ENCODE peak calls at places on chromosomes 12 and 14, in five cellular contexts. D is A549, N is uterus, I is tibial nerve, J is heart left ventricle. P is an unnamed sample.

GRCh38 chr14:93655078-93655750 is 133.1 kb downstream of the PRIMA1 start:
- DNase-seq in I (no peak), J (no peak), N (no peak), D (peak), P (no peak)

GRCh38 chr12:43112101-43112661 is 439.8 kb downstream of the ADAMTS20 start:
- DNase-seq in J (no peak), N (no peak), D (no peak), I (no peak), P (no peak)

GRCh38 chr14:37036669-37037341 is 135.6 kb downstream of the SLC25A21 start:
- DNase-seq in D (no peak), N (no peak), J (no peak), I (no peak), P (no peak)

GRCh38 chr12:101021911-101022388 is 188.1 kb downstream of the SLC5A8 start:
- DNase-seq in N (no peak), D (peak), J (no peak), I (no peak), P (no peak)

GRCh38 chr14:103155013-103155412 is 31.8 kb downstream of the TNFAIP2 start:
- DNase-seq in J (peak), I (peak), N (no peak), D (peak), P (no peak)

GRCh38 chr12:87008785-87009184 is 752.6 kb upstream of the MGAT4C start:
- DNase-seq in J (no peak), N (no peak), I (no peak), D (no peak), P (no peak)

GRCh38 chr12:22856120-22856699 is 231.2 kb downstream of the ETNK1 start:
- DNase-seq in J (no peak), N (no peak), D (peak), I (no peak), P (no peak)

GRCh38 chr14:80202888-80203562 is 8.3 kb downstream of the DIO2 start:
- DNase-seq in I (no peak), J (no peak), D (peak), N (no peak), P (no peak)

GRCh38 chr14:63524537-63525155 is 18.5 kb downstream of the PPP2R5E start:
- DNase-seq in D (no peak), I (no peak), N (no peak), J (no peak), P (no peak)

GRCh38 chr14:25537846-25538455 is 488.0 kb upstream of the STXBP6 start:
- DNase-seq in J (no peak), D (peak), N (no peak), I (no peak), P (no peak)

GRCh38 chr12:122349078-122349477 is 73.4 kb downstream of the CLIP1 start:
- DNase-seq in N (no peak), I (no peak), J (no peak), D (no peak), P (no peak)

GRCh38 chr14:51302319-51303030 is 62.4 kb downstream of the TMX1 start:
- DNase-seq in N (no peak), D (no peak), J (no peak), I (no peak), P (no peak)

GRCh38 chr12:108565976-108566375 is 3.6 kb downstream of the ISCU start:
- DNase-seq in D (peak), J (peak), I (no peak), N (peak), P (no peak)

GRCh38 chr14:94026173-94026885 is at the start of gene OTUB2:
- DNase-seq in D (peak), N (peak), J (peak), I (peak), P (peak)

GRCh38 chr12:74537707-74538385 is at the start of gene ATXN7L3B:
- DNase-seq in D (peak), J (peak), N (peak), I (peak), P (peak)

GRCh38 chr12:87928046-87928445 is 101.2 kb downstream of the C12orf50 start:
- DNase-seq in D (no peak), N (no peak), J (no peak), I (no peak), P (no peak)

GRCh38 chr14:24372701-24373416 is 4.9 kb downstream of the NFATC4 start:
- DNase-seq in I (no peak), J (peak), N (peak), D (no peak), P (no peak)

GRCh38 chr12:124428792-124429281 is 133.9 kb downstream of the RFLNA start:
- DNase-seq in N (no peak), D (no peak), I (no peak), J (no peak), P (no peak)

GRCh38 chr12:130714091-130714590 is 2.0 kb downstream of the RIMBP2 start:
- DNase-seq in J (no peak), I (no peak), N (peak), D (no peak), P (no peak)

GRCh38 chr12:100398307-100398706 is 41.4 kb downstream of the SLC17A8 start:
- DNase-seq in J (no peak), D (no peak), N (no peak), I (no peak), P (no peak)

GRCh38 chr12:96770239-96770780 is 136.7 kb upstream of the NEDD1 start:
- DNase-seq in D (peak), J (no peak), I (no peak), N (no peak), P (no peak)

GRCh38 chr12:87157791-87158190 is 871.4 kb downstream of the C12orf50 start:
- DNase-seq in I (no peak), D (peak), N (no peak), J (no peak), P (no peak)

GRCh38 chr12:131362290-131363211 is 348.3 kb upstream of the SFSWAP start:
- DNase-seq in I (no peak), J (no peak), N (no peak), D (no peak), P (no peak)

GRCh38 chr14:70303528-70304293 is 55.8 kb downstream of the COX16 start:
- DNase-seq in J (no peak), D (no peak), I (no peak), N (no peak), P (no peak)

GRCh38 chr12:47775100-47775911 is 2.3 kb downstream of the SLC48A1 start:
- DNase-seq in J (no peak), N (no peak), D (peak), I (no peak), P (no peak)

GRCh38 chr12:95577820-95578219 is 26.5 kb upstream of the USP44 start:
- DNase-seq in N (no peak), I (no peak), J (no peak), D (no peak), P (no peak)

GRCh38 chr14:91272341-91273272 is 28.1 kb upstream of the GPR68 start:
- DNase-seq in J (no peak), D (no peak), I (no peak), N (no peak), P (no peak)

GRCh38 chr14:99225804-99226203 is 46.2 kb downstream of the BCL11B start:
- DNase-seq in I (no peak), J (no peak), D (no peak), N (no peak), P (no peak)

GRCh38 chr14:100159865-100160533 is 554 bp upstream of the DEGS2 start:
- DNase-seq in J (no peak), N (no peak), I (no peak), D (no peak), P (no peak)

GRCh38 chr12:27801630-27802029 is 21.6 kb upstream of the MANSC4 start:
- DNase-seq in D (no peak), I (no peak), N (no peak), J (no peak), P (no peak)

GRCh38 chr14:70882771-70883492 is 24.3 kb upstream of the PCNX1 start:
- DNase-seq in N (no peak), I (no peak), J (peak), D (no peak), P (no peak)

GRCh38 chr12:43912851-43913250 is 77.0 kb downstream of the TMEM117 start:
- DNase-seq in I (no peak), N (no peak), J (no peak), D (no peak), P (no peak)

GRCh38 chr14:59275668-59276067 is 87.2 kb downstream of the DAAM1 start:
- DNase-seq in I (no peak), J (no peak), D (peak), N (no peak), P (no peak)

GRCh38 chr14:37807722-37808121 is 212.3 kb downstream of the TTC6 start:
- DNase-seq in I (no peak), J (no peak), D (no peak), N (no peak), P (no peak)

GRCh38 chr14:105307052-105307727 is 6.4 kb upstream of the BRF1 start:
- DNase-seq in D (no peak), J (no peak), N (no peak), I (no peak), P (no peak)

GRCh38 chr12:130414381-130414780 is 76.7 kb downstream of the PIWIL1 start:
- DNase-seq in N (no peak), J (no peak), D (no peak), I (no peak), P (no peak)

GRCh38 chr12:75784591-75784990 is 247.0 kb downstream of the PHLDA1 start:
- DNase-seq in D (peak), N (no peak), I (no peak), J (peak), P (no peak)

GRCh38 chr12:105921872-105922669 is 216.7 kb downstream of the NUAK1 start:
- DNase-seq in N (no peak), I (no peak), D (peak), J (peak), P (no peak)

GRCh38 chr14:49593016-49593415 is 5.7 kb upstream of the LRR1 start:
- DNase-seq in I (no peak), N (no peak), D (no peak), J (no peak), P (no peak)
- H3K4me3 ChIP-seq in I (no peak), N (no peak), D (no peak), J (no peak), P (no peak)

GRCh38 chr14:58200480-58200841 is 512 bp downstream of the ACTR10 start:
- DNase-seq in I (no peak), J (no peak), D (no peak), N (no peak), P (no peak)

GRCh38 chr14:58196198-58196597 is 3.8 kb upstream of the ACTR10 start:
- DNase-seq in I (no peak), J (no peak), N (no peak), D (no peak), P (no peak)

GRCh38 chr14:58198086-58198485 is 1.9 kb upstream of the ACTR10 start:
- DNase-seq in N (no peak), J (no peak), I (no peak), D (no peak), P (no peak)

GRCh38 chr14:58199726-58200479 is at the start of gene ACTR10:
- DNase-seq in J (peak), N (peak), D (peak), I (peak), P (peak)
- TF ChIP-seq POLR2A in J (peak), N (peak), D (peak), I (peak), P (peak)

GRCh38 chr12:57055834-57056233 is 5.9 kb upstream of the MYO1A start:
- DNase-seq in I (no peak), J (no peak), N (no peak), D (no peak), P (no peak)
- H3K27ac ChIP-seq in I (peak), J (no peak), N (peak), D (no peak), P (peak)

GRCh38 chr14:75440733-75441474 is 13.1 kb downstream of the JDP2 start:
- DNase-seq in N (peak), D (no peak), I (peak), J (peak), P (no peak)
- H3K4me3 ChIP-seq in N (no peak), D (no peak), I (no peak), J (no peak), P (no peak)

GRCh38 chr12:11650697-11651281 is 1.3 kb downstream of the ETV6 start:
- DNase-seq in I (no peak), N (no peak), J (no peak), D (no peak), P (no peak)

GRCh38 chr12:11650279-11650696 is 814 bp downstream of the ETV6 start:
- DNase-seq in J (peak), I (no peak), N (no peak), D (no peak), P (no peak)

GRCh38 chr12:11651785-11652184 is 2.3 kb downstream of the ETV6 start:
- DNase-seq in I (no peak), D (no peak), N (no peak), J (no peak), P (no peak)

GRCh38 chr12:11652351-11653040 is 3.0 kb downstream of the ETV6 start:
- DNase-seq in N (no peak), J (peak), I (no peak), D (no peak), P (no peak)

DNA sequence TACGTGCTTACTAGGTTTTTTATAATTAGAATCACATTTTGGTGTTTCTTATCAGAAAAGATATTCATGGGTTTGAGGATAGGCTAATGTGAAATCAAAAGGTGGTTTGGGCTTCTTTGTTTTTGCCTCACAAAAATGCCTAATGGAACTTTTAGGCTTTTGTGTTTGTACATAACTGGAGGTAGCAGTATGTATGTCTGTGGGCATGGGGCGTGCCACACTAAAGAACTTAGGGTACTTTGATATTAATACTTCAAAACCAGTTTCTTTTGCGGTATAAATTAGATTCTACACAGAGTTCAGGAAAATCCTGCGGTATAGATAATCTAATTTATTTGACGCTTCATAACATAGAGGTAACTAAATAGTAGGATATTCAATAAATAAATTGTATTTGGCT is 1.9 kb downstream of the ETV6 start:
- DNase-seq in N (no peak), I (no peak), J (no peak), D (no peak), P (no peak)
- TF ChIP-seq POLR2A in N (no peak), I (no peak), J (no peak), D (no peak), P (no peak)

GRCh38 chr12:53047221-53048032 is 2.4 kb upstream of the TNS2 start:
- DNase-seq in J (peak), I (peak), N (peak), D (peak), P (no peak)
- H3K27ac ChIP-seq in J (peak), I (peak), N (peak), D (peak), P (peak)

GRCh38 chr12:92068441-92068840 is 77.2 kb downstream of the BTG1 start:
- DNase-seq in D (peak), J (no peak), I (no peak), N (no peak), P (no peak)

GRCh38 chr12:92073123-92073522 is 72.5 kb downstream of the BTG1 start:
- DNase-seq in D (no peak), I (no peak), J (no peak), N (no peak), P (no peak)

GRCh38 chr12:92070054-92070863 is 75.4 kb downstream of the BTG1 start:
- DNase-seq in J (no peak), D (peak), N (peak), I (no peak), P (no peak)

GRCh38 chr12:92074889-92075288 is 70.8 kb downstream of the BTG1 start:
- DNase-seq in I (no peak), J (no peak), D (no peak), N (no peak), P (no peak)

DNA sequence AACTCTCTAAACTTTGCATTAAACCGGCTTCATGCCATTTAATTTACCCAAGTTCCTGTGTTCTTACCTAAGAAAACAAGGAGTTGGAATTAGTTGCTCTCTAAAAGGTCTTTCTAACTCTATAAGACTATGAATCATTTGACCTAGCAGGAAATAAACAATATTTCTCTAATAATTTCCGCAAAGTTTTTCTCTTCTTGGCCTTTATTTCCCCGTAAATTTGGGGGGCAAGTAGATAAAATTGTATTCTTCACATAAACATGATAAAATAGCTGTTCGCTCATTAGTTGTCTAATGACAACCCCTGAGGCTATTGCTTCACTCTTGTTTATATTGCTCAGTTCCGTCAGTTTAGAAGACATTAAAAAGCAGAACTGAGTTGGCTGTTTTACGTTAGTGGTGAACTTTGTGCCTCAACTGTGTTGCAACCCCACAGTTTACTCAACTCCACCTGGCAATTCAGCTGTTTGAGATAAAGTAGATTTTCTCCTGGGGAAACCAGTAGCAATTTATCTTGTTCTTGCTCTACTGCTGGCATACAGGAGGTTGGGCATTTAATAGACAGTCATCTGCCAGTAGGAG is 74.7 kb downstream of the BTG1 start:
- DNase-seq in N (peak), J (no peak), D (peak), I (no peak), P (no peak)
- H3K4me3 ChIP-seq in N (no peak), J (no peak), D (no peak), I (no peak), P (no peak)

P was measured in vagina.